ENCODE peak calls at places on chromosomes 1 and 21, in five cellular contexts. One of them, this sample, is unnamed.

GRCh38 chr1:22416555-22417454 is 34.8 kb upstream of the ZBTB40 start:
- DNase-seq in A549: peak; percentile 74
- DNase-seq in HepG2: peak; percentile 62
- DNase-seq in K562: peak; percentile 92
- DNase-seq in GM12878: peak; percentile 19
- DNase-seq in this sample: peak; percentile 91

GRCh38 chr21:27043377-27043776 is 76.5 kb upstream of the ADAMTS5 start:
- DNase-seq in A549: no peak
- DNase-seq in HepG2: no peak
- DNase-seq in K562: no peak
- DNase-seq in GM12878: no peak
- DNase-seq in this sample: peak; percentile 32

GRCh38 chr1:42841010-42841409 is 5.4 kb upstream of the ZNF691 start:
- DNase-seq in A549: no peak
- DNase-seq in HepG2: no peak
- DNase-seq in K562: no peak
- DNase-seq in GM12878: no peak
- DNase-seq in this sample: no peak

GRCh38 chr1:23639460-23639859 is 52.1 kb upstream of the RPL11 start:
- DNase-seq in A549: no peak
- DNase-seq in HepG2: no peak
- DNase-seq in K562: no peak
- DNase-seq in GM12878: no peak
- DNase-seq in this sample: no peak

GRCh38 chr1:160211010-160211790 is 6.0 kb downstream of the PEA15 start:
- DNase-seq in A549: no peak
- DNase-seq in HepG2: no peak
- DNase-seq in K562: peak; percentile 69
- DNase-seq in GM12878: no peak
- DNase-seq in this sample: peak; percentile 76

GRCh38 chr1:19775317-19775716 is 24.4 kb downstream of the TMCO4 start:
- DNase-seq in A549: no peak
- DNase-seq in HepG2: no peak
- DNase-seq in K562: no peak
- DNase-seq in GM12878: no peak
- DNase-seq in this sample: no peak

GRCh38 chr1:243275316-243275715 is 19.5 kb downstream of the SDCCAG8 start:
- DNase-seq in A549: no peak
- DNase-seq in HepG2: no peak
- DNase-seq in K562: no peak
- DNase-seq in GM12878: no peak
- DNase-seq in this sample: no peak

GRCh38 chr1:235404190-235404589 is 37.0 kb downstream of the TBCE start:
- DNase-seq in A549: no peak
- DNase-seq in HepG2: no peak
- DNase-seq in K562: no peak
- DNase-seq in GM12878: no peak
- DNase-seq in this sample: no peak

GRCh38 chr1:115949156-115949555 is 27.2 kb upstream of the SLC22A15 start:
- DNase-seq in A549: no peak
- DNase-seq in HepG2: no peak
- DNase-seq in K562: no peak
- DNase-seq in GM12878: no peak
- DNase-seq in this sample: no peak

GRCh38 chr21:42980959-42981523 is 6.7 kb downstream of the PKNOX1 start:
- DNase-seq in A549: no peak
- DNase-seq in HepG2: no peak
- DNase-seq in K562: no peak
- DNase-seq in GM12878: no peak
- DNase-seq in this sample: no peak

GRCh38 chr1:111516008-111516535 is 12.6 kb upstream of the ADORA3 start:
- DNase-seq in A549: no peak
- DNase-seq in HepG2: no peak
- DNase-seq in K562: peak; percentile 56
- DNase-seq in GM12878: no peak
- DNase-seq in this sample: peak; percentile 93

GRCh38 chr1:43008425-43009108 is 49.9 kb upstream of the SLC2A1 start:
- DNase-seq in A549: no peak
- DNase-seq in HepG2: peak; percentile 93
- DNase-seq in K562: no peak
- DNase-seq in GM12878: no peak
- DNase-seq in this sample: peak; percentile 100

GRCh38 chr1:245288796-245289195 is 134.0 kb downstream of the KIF26B start:
- DNase-seq in A549: no peak
- DNase-seq in HepG2: no peak
- DNase-seq in K562: no peak
- DNase-seq in GM12878: no peak
- DNase-seq in this sample: no peak

GRCh38 chr1:6239950-6240768 is 3.8 kb upstream of the HES3 start:
- DNase-seq in A549: no peak
- DNase-seq in HepG2: peak; percentile 88
- DNase-seq in K562: no peak
- DNase-seq in GM12878: no peak
- DNase-seq in this sample: peak; percentile 71

GRCh38 chr1:9849691-9850441 is 26.1 kb upstream of the CLSTN1 start:
- DNase-seq in A549: no peak
- DNase-seq in HepG2: no peak
- DNase-seq in K562: peak; percentile 56
- DNase-seq in GM12878: no peak
- DNase-seq in this sample: peak; percentile 53

GRCh38 chr1:172069535-172069934 is 228.2 kb downstream of the DNM3 start:
- DNase-seq in A549: no peak
- DNase-seq in HepG2: no peak
- DNase-seq in K562: no peak
- DNase-seq in GM12878: no peak
- DNase-seq in this sample: no peak

GRCh38 chr1:111450185-111450584 is 921 bp downstream of the ATP5PB start:
- DNase-seq in A549: no peak
- DNase-seq in HepG2: no peak
- DNase-seq in K562: no peak
- DNase-seq in GM12878: no peak
- DNase-seq in this sample: no peak

GRCh38 chr1:28112388-28113311 is 24.2 kb upstream of the EYA3 start:
- DNase-seq in A549: no peak
- DNase-seq in HepG2: peak; percentile 46
- DNase-seq in K562: peak; percentile 66
- DNase-seq in GM12878: no peak
- DNase-seq in this sample: peak; percentile 70

GRCh38 chr21:44354001-44354405 is 582 bp downstream of the TRPM2 start:
- DNase-seq in A549: no peak
- DNase-seq in HepG2: no peak
- DNase-seq in K562: no peak
- DNase-seq in GM12878: no peak
- DNase-seq in this sample: no peak

GRCh38 chr1:93979718-93980319 is 70.6 kb upstream of the GCLM start:
- DNase-seq in A549: no peak
- DNase-seq in HepG2: peak; percentile 93
- DNase-seq in K562: no peak
- DNase-seq in GM12878: no peak
- DNase-seq in this sample: no peak

GRCh38 chr1:46643368-46643775 is 24.8 kb downstream of the ATPAF1 start:
- DNase-seq in A549: no peak
- DNase-seq in HepG2: peak; percentile 58
- DNase-seq in K562: no peak
- DNase-seq in GM12878: no peak
- DNase-seq in this sample: no peak

DNA sequence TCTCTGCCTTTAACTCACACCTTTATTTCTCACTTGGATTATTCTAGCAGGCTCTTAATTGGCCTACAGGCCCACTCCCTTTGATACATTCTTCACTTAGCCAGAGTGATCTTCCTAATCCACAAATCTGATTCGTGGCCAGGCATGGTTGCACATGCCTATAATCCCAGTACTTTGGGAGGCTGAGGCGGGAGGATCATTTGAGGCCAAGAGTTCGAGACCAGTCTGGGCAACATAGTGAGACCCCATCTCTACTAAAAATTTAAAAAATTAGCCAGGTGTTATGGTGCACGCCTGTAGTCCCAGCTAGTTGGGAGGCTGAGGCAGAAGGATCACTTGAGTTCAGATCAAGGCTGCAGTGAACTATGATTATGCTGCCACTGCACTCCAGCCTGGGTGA is 2.1 kb downstream of the ZBTB17 start:
- DNase-seq in A549: no peak
- DNase-seq in HepG2: no peak
- DNase-seq in K562: no peak
- DNase-seq in GM12878: no peak
- DNase-seq in this sample: no peak
- H3K27ac ChIP-seq in A549: no peak overlapping the region
- H3K27ac ChIP-seq in HepG2: no peak overlapping the region
- H3K27ac ChIP-seq in K562: no peak overlapping the region
- H3K27ac ChIP-seq in GM12878: no peak overlapping the region
- H3K27ac ChIP-seq in this sample: no peak overlapping the region

GRCh38 chr21:14088391-14088790 is 122.4 kb downstream of the LIPI start:
- DNase-seq in A549: no peak
- DNase-seq in HepG2: no peak
- DNase-seq in K562: no peak
- DNase-seq in GM12878: no peak
- DNase-seq in this sample: no peak

GRCh38 chr21:14084701-14085100 is 126.1 kb downstream of the LIPI start:
- DNase-seq in A549: no peak
- DNase-seq in HepG2: no peak
- DNase-seq in K562: no peak
- DNase-seq in GM12878: no peak
- DNase-seq in this sample: no peak

GRCh38 chr21:14080764-14081096 is 130.0 kb downstream of the LIPI start:
- DNase-seq in A549: no peak
- DNase-seq in HepG2: no peak
- DNase-seq in K562: no peak
- DNase-seq in GM12878: no peak
- DNase-seq in this sample: no peak

GRCh38 chr21:14084068-14084501 is 126.7 kb downstream of the LIPI start:
- DNase-seq in A549: no peak
- DNase-seq in HepG2: no peak
- DNase-seq in K562: no peak
- DNase-seq in GM12878: no peak
- DNase-seq in this sample: no peak

GRCh38 chr21:14086553-14086952 is 124.2 kb downstream of the LIPI start:
- DNase-seq in A549: no peak
- DNase-seq in HepG2: no peak
- DNase-seq in K562: no peak
- DNase-seq in GM12878: peak; percentile 70
- DNase-seq in this sample: no peak
- TF ChIP-seq JUNB in A549: no peak
- TF ChIP-seq JUNB in HepG2: no peak
- TF ChIP-seq JUNB in K562: no peak
- TF ChIP-seq JUNB in GM12878: peak; percentile 74
- TF ChIP-seq JUNB in this sample: no peak

GRCh38 chr1:114316204-114316603 is 162.5 kb upstream of the SYT6 start:
- DNase-seq in A549: no peak
- DNase-seq in HepG2: no peak
- DNase-seq in K562: no peak
- DNase-seq in GM12878: no peak
- DNase-seq in this sample: peak; percentile 34

GRCh38 chr1:114314576-114314975 is 160.9 kb upstream of the SYT6 start:
- DNase-seq in A549: no peak
- DNase-seq in HepG2: no peak
- DNase-seq in K562: no peak
- DNase-seq in GM12878: no peak
- DNase-seq in this sample: no peak

GRCh38 chr1:114310771-114311251 is 157.1 kb upstream of the SYT6 start:
- DNase-seq in A549: no peak
- DNase-seq in HepG2: no peak
- DNase-seq in K562: no peak
- DNase-seq in GM12878: no peak
- DNase-seq in this sample: no peak

GRCh38 chr1:114315601-114316000 is 161.9 kb upstream of the SYT6 start:
- DNase-seq in A549: no peak
- DNase-seq in HepG2: no peak
- DNase-seq in K562: no peak
- DNase-seq in GM12878: no peak
- DNase-seq in this sample: no peak

DNA sequence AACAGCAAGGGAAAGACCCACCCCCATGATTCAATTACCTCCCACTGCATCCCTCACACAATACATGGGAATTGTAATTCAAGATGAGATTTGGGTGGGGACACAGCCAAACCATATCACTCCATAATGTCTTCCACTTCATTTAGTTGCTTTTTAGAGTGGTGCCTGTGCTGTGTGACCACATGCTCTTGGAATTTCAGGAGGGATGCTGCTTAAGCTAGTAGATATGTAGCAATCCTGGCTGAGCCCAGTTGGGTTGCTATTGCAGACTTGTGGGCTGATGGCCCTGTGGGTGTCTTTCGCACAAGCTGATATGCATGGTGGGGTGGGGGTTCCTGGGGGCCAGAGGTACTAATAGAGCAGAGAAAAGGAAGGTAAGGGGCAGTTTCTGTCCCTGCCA is 160.4 kb upstream of the SYT6 start:
- DNase-seq in A549: no peak
- DNase-seq in HepG2: no peak
- DNase-seq in K562: no peak
- DNase-seq in GM12878: no peak
- DNase-seq in this sample: no peak
- H3K27ac ChIP-seq in A549: no peak overlapping the region
- H3K27ac ChIP-seq in HepG2: no peak overlapping the region
- H3K27ac ChIP-seq in K562: no peak overlapping the region
- H3K27ac ChIP-seq in GM12878: no peak overlapping the region
- H3K27ac ChIP-seq in this sample: no peak overlapping the region

GRCh38 chr1:95509989-95510388 is 276.0 kb downstream of the RWDD3 start:
- DNase-seq in A549: no peak
- DNase-seq in HepG2: no peak
- DNase-seq in K562: no peak
- DNase-seq in GM12878: no peak
- DNase-seq in this sample: no peak

GRCh38 chr1:95503371-95504145 is 269.5 kb downstream of the RWDD3 start:
- DNase-seq in A549: no peak
- DNase-seq in HepG2: no peak
- DNase-seq in K562: no peak
- DNase-seq in GM12878: no peak
- DNase-seq in this sample: no peak

DNA sequence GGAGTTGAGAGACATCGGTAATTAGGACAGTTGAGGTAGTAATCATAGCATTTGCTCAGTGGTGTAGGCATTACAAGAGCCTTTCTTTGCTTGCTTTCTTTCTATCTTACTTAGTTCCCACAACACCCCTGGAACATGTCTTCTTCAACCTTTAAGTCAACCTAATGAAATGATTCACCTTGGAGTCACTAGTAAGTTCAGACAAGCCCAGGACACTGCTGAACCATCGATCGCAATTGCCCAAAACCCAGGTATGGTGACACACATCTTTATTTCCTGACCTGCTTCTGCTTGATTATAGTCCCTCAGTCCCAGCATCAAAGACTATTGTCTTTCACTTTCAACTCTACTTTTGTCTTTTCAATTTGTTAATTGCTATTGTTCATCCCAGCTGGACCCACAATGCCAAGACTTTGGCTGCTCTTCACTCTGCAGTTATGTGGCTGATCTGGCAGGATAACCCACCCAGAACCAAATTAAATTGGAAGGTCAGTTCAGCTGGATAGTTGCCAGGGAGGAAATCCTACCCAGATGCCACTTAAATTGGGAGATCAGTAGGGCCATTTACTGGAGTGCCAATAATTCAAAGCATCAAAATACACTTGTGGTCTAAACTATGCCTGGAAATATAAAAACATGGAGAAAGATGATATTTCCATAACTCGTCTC is 272.9 kb downstream of the RWDD3 start:
- DNase-seq in A549: no peak
- DNase-seq in HepG2: no peak
- DNase-seq in K562: no peak
- DNase-seq in GM12878: no peak
- DNase-seq in this sample: no peak
- TF ChIP-seq JUNB in A549: no peak
- TF ChIP-seq JUNB in HepG2: no peak
- TF ChIP-seq JUNB in K562: no peak
- TF ChIP-seq JUNB in GM12878: no peak
- TF ChIP-seq JUNB in this sample: no peak

GRCh38 chr1:2253797-2254480 is 25.8 kb downstream of the SKI start:
- DNase-seq in A549: no peak
- DNase-seq in HepG2: no peak
- DNase-seq in K562: no peak
- DNase-seq in GM12878: no peak
- DNase-seq in this sample: no peak
- H3K27ac ChIP-seq in A549: no peak overlapping the region
- H3K27ac ChIP-seq in HepG2: no peak overlapping the region
- H3K27ac ChIP-seq in K562: no peak overlapping the region
- H3K27ac ChIP-seq in GM12878: no peak overlapping the region
- H3K27ac ChIP-seq in this sample: no peak overlapping the region

This sample was measured in GM23338.